ENCODE peak calls at places on chromosomes 4 and X, in ten cellular contexts. One of them, this sample, is unnamed.

GRCh38 chr4:111391864-111392263 is 753.4 kb upstream of the FAM241A start:
- DNase-seq in keratinocyte: no peak
- DNase-seq in Peyer's patch: no peak
- DNase-seq in suprapubic skin: no peak
- DNase-seq in AG04450: no peak
- DNase-seq in ovary: no peak
- DNase-seq in hepatocyte: no peak
- DNase-seq in sigmoid colon: no peak
- DNase-seq in cardiac muscle cell: no peak
- DNase-seq in neural progenitor cell: no peak
- DNase-seq in this sample: no peak

GRCh38 chrX:46324166-46324565 is 221.1 kb downstream of the ZNF674 start:
- DNase-seq in hepatocyte: no peak
- DNase-seq in Peyer's patch: no peak
- DNase-seq in ovary: no peak
- DNase-seq in keratinocyte: no peak
- DNase-seq in suprapubic skin: no peak
- DNase-seq in cardiac muscle cell: no peak
- DNase-seq in neural progenitor cell: no peak
- DNase-seq in AG04450: no peak
- DNase-seq in sigmoid colon: no peak
- DNase-seq in this sample: no peak

GRCh38 chr4:117326091-117326490 is 240.7 kb upstream of the TRAM1L1 start:
- DNase-seq in sigmoid colon: no peak
- DNase-seq in cardiac muscle cell: no peak
- DNase-seq in keratinocyte: no peak
- DNase-seq in AG04450: no peak
- DNase-seq in ovary: no peak
- DNase-seq in Peyer's patch: no peak
- DNase-seq in neural progenitor cell: no peak
- DNase-seq in suprapubic skin: no peak
- DNase-seq in hepatocyte: no peak
- DNase-seq in this sample: no peak

GRCh38 chr4:56786955-56787354 is 34.5 kb downstream of the SPINK2 start:
- DNase-seq in hepatocyte: peak; percentile 69
- DNase-seq in sigmoid colon: peak; percentile 88
- DNase-seq in AG04450: peak; percentile 87
- DNase-seq in suprapubic skin: no peak
- DNase-seq in Peyer's patch: peak; percentile 70
- DNase-seq in keratinocyte: no peak
- DNase-seq in ovary: peak; percentile 53
- DNase-seq in cardiac muscle cell: peak; percentile 86
- DNase-seq in neural progenitor cell: peak; percentile 9
- DNase-seq in this sample: no peak

GRCh38 chrX:14872355-14872754 is 514 bp downstream of the FANCB start:
- DNase-seq in Peyer's patch: no peak
- DNase-seq in suprapubic skin: no peak
- DNase-seq in sigmoid colon: no peak
- DNase-seq in ovary: no peak
- DNase-seq in cardiac muscle cell: no peak
- DNase-seq in keratinocyte: no peak
- DNase-seq in AG04450: no peak
- DNase-seq in hepatocyte: no peak
- DNase-seq in neural progenitor cell: no peak
- DNase-seq in this sample: no peak

GRCh38 chr4:127995776-127996175 is 30.6 kb downstream of the ABHD18 start:
- DNase-seq in AG04450: no peak
- DNase-seq in sigmoid colon: no peak
- DNase-seq in cardiac muscle cell: no peak
- DNase-seq in keratinocyte: peak; percentile 19
- DNase-seq in Peyer's patch: no peak
- DNase-seq in neural progenitor cell: no peak
- DNase-seq in ovary: no peak
- DNase-seq in suprapubic skin: no peak
- DNase-seq in hepatocyte: no peak
- DNase-seq in this sample: no peak

GRCh38 chrX:16511776-16512400 is 138.1 kb upstream of the S100G start:
- DNase-seq in keratinocyte: no peak
- DNase-seq in hepatocyte: peak; percentile 67
- DNase-seq in AG04450: no peak
- DNase-seq in suprapubic skin: no peak
- DNase-seq in cardiac muscle cell: peak; percentile 42
- DNase-seq in Peyer's patch: no peak
- DNase-seq in neural progenitor cell: no peak
- DNase-seq in ovary: no peak
- DNase-seq in sigmoid colon: no peak
- DNase-seq in this sample: no peak

GRCh38 chrX:17613979-17614572 is 123.2 kb upstream of the SCML1 start:
- DNase-seq in suprapubic skin: no peak
- DNase-seq in ovary: no peak
- DNase-seq in AG04450: no peak
- DNase-seq in sigmoid colon: no peak
- DNase-seq in hepatocyte: no peak
- DNase-seq in cardiac muscle cell: peak; percentile 40
- DNase-seq in keratinocyte: no peak
- DNase-seq in neural progenitor cell: no peak
- DNase-seq in Peyer's patch: no peak
- DNase-seq in this sample: no peak

GRCh38 chr4:100984901-100985300 is 362.4 kb downstream of the PPP3CA start:
- DNase-seq in suprapubic skin: no peak
- DNase-seq in neural progenitor cell: no peak
- DNase-seq in Peyer's patch: no peak
- DNase-seq in cardiac muscle cell: peak; percentile 61
- DNase-seq in ovary: no peak
- DNase-seq in hepatocyte: no peak
- DNase-seq in keratinocyte: no peak
- DNase-seq in AG04450: peak; percentile 8
- DNase-seq in sigmoid colon: no peak
- DNase-seq in this sample: no peak

GRCh38 chrX:18210470-18210869 is 10.2 kb downstream of the BEND2 start:
- DNase-seq in Peyer's patch: no peak
- DNase-seq in keratinocyte: no peak
- DNase-seq in sigmoid colon: no peak
- DNase-seq in hepatocyte: no peak
- DNase-seq in suprapubic skin: no peak
- DNase-seq in ovary: no peak
- DNase-seq in AG04450: no peak
- DNase-seq in neural progenitor cell: no peak
- DNase-seq in cardiac muscle cell: peak; percentile 2
- DNase-seq in this sample: peak; percentile 6

GRCh38 chrX:153642655-153643430 is 4.2 kb upstream of the DUSP9 start:
- DNase-seq in AG04450: no peak
- DNase-seq in keratinocyte: no peak
- DNase-seq in sigmoid colon: no peak
- DNase-seq in hepatocyte: no peak
- DNase-seq in suprapubic skin: no peak
- DNase-seq in neural progenitor cell: no peak
- DNase-seq in Peyer's patch: peak; percentile 37
- DNase-seq in ovary: no peak
- DNase-seq in cardiac muscle cell: no peak
- DNase-seq in this sample: no peak

GRCh38 chrX:111095974-111096870 is at the start of gene PAK3:
- DNase-seq in keratinocyte: no peak
- DNase-seq in neural progenitor cell: peak; percentile 79
- DNase-seq in ovary: peak; percentile 70
- DNase-seq in suprapubic skin: peak; percentile 77
- DNase-seq in sigmoid colon: peak; percentile 84
- DNase-seq in cardiac muscle cell: peak; percentile 57
- DNase-seq in AG04450: peak; percentile 8
- DNase-seq in Peyer's patch: peak; percentile 50
- DNase-seq in hepatocyte: peak; percentile 66
- DNase-seq in this sample: no peak

DNA sequence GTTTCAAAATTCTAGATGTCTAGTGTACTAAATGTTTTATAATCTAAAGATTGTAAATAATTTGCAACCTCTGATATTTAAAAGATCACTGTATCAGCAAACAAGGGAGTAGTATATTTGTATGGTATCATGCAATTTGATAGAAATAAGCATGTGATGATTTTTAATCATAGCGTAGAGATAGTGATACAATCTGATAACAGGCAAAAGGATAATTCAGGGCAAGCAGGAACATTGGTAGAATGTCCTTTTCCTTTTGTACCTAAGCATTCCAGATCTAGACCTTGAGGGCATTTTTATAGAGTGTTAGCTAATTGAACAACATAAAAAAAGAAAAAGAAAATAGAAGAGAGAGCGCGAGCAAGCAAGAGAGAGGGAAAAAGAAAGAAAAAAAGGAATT is 1.4 kb downstream of the ANK2 start:
- DNase-seq in cardiac muscle cell: no peak
- DNase-seq in neural progenitor cell: no peak
- DNase-seq in sigmoid colon: no peak
- DNase-seq in keratinocyte: no peak
- DNase-seq in ovary: no peak
- DNase-seq in AG04450: no peak
- DNase-seq in hepatocyte: no peak
- DNase-seq in suprapubic skin: no peak
- DNase-seq in Peyer's patch: no peak
- DNase-seq in this sample: no peak
- H3K4me3 ChIP-seq in cardiac muscle cell: no peak overlapping the region
- H3K4me3 ChIP-seq in neural progenitor cell: peak overlapping the region; percentile 85
- H3K4me3 ChIP-seq in sigmoid colon: peak overlapping the region; percentile 40
- H3K4me3 ChIP-seq in keratinocyte: no peak overlapping the region
- H3K4me3 ChIP-seq in ovary: no peak overlapping the region
- H3K4me3 ChIP-seq in AG04450: no peak overlapping the region
- H3K4me3 ChIP-seq in hepatocyte: no peak overlapping the region
- H3K4me3 ChIP-seq in suprapubic skin: no peak overlapping the region
- H3K4me3 ChIP-seq in Peyer's patch: no peak overlapping the region
- H3K4me3 ChIP-seq in this sample: no peak overlapping the region

GRCh38 chrX:131703646-131704045 is 159.8 kb downstream of the OR13H1 start:
- DNase-seq in AG04450: no peak
- DNase-seq in ovary: peak; percentile 31
- DNase-seq in hepatocyte: peak; percentile 13
- DNase-seq in neural progenitor cell: no peak
- DNase-seq in cardiac muscle cell: no peak
- DNase-seq in sigmoid colon: no peak
- DNase-seq in keratinocyte: no peak
- DNase-seq in suprapubic skin: no peak
- DNase-seq in Peyer's patch: no peak
- DNase-seq in this sample: no peak

GRCh38 chrX:131709553-131709952 is 165.7 kb downstream of the OR13H1 start:
- DNase-seq in ovary: no peak
- DNase-seq in Peyer's patch: no peak
- DNase-seq in keratinocyte: no peak
- DNase-seq in neural progenitor cell: no peak
- DNase-seq in AG04450: no peak
- DNase-seq in cardiac muscle cell: no peak
- DNase-seq in sigmoid colon: no peak
- DNase-seq in suprapubic skin: no peak
- DNase-seq in hepatocyte: no peak
- DNase-seq in this sample: no peak

DNA sequence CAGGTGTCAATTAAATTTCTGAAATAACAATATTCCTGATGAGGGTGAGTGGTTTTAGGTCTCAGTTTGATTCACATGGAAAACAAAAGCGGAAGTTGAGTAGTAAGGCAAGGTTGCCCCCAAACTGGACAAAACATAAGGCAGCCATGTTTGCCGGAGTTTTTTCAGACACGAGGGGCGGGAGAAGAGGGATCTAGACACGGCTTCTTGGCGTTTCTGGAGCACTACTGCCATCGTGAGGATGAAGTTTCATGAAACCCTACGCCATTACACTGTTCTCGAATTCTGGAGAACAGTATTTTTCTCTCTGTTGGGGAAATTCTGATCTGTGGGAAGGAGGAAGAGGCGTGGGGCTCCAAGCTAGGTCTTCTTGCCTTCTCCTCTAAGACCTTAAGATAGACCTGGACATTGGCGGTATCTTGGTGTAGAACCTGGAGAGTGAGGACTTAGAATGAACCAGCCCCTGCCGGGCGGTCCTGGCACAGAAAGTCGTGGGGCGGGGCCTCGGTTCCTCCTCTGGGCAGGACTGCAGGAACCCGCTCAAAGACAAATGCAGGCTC is 160.3 kb downstream of the OR13H1 start:
- DNase-seq in sigmoid colon: peak; percentile 96
- DNase-seq in ovary: peak; percentile 97
- DNase-seq in AG04450: no peak
- DNase-seq in suprapubic skin: no peak
- DNase-seq in Peyer's patch: peak; percentile 97
- DNase-seq in cardiac muscle cell: no peak
- DNase-seq in keratinocyte: no peak
- DNase-seq in neural progenitor cell: no peak
- DNase-seq in hepatocyte: no peak
- DNase-seq in this sample: peak; percentile 78
- TF ChIP-seq CTCF in sigmoid colon: peak; percentile 80
- TF ChIP-seq CTCF in ovary: peak; percentile 74
- TF ChIP-seq CTCF in AG04450: no peak
- TF ChIP-seq CTCF in suprapubic skin: peak; percentile 63
- TF ChIP-seq CTCF in Peyer's patch: peak; percentile 79
- TF ChIP-seq CTCF in cardiac muscle cell: no peak
- TF ChIP-seq CTCF in keratinocyte: peak; percentile 46
- TF ChIP-seq CTCF in neural progenitor cell: no peak
- TF ChIP-seq CTCF in hepatocyte: no peak
- TF ChIP-seq CTCF in this sample: peak; percentile 50

DNA sequence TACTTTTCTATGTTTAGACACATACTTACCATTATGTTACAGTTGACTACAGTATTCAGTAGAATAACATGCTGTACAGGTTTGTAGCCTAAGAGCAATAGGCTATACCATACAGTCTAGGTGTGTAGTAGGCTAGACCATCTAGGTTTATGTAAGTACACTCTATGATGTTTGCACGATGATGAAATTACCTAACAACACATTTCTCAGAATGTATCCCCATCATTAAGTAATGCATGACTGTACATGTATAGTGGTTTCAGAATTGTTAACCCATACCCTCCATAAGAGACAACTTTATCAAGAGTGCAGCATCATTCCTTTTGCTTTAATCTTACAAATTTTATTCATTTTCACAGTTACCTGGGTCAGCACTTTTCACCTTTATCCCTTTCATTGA is 126.8 kb downstream of the CLCN5 start:
- DNase-seq in cardiac muscle cell: no peak
- DNase-seq in Peyer's patch: no peak
- DNase-seq in ovary: no peak
- DNase-seq in sigmoid colon: no peak
- DNase-seq in AG04450: no peak
- DNase-seq in suprapubic skin: no peak
- DNase-seq in hepatocyte: no peak
- DNase-seq in neural progenitor cell: no peak
- DNase-seq in keratinocyte: no peak
- DNase-seq in this sample: no peak
- H3K4me3 ChIP-seq in cardiac muscle cell: no peak overlapping the region
- H3K4me3 ChIP-seq in Peyer's patch: no peak overlapping the region
- H3K4me3 ChIP-seq in ovary: no peak overlapping the region
- H3K4me3 ChIP-seq in sigmoid colon: no peak overlapping the region
- H3K4me3 ChIP-seq in AG04450: no peak overlapping the region
- H3K4me3 ChIP-seq in suprapubic skin: no peak overlapping the region
- H3K4me3 ChIP-seq in hepatocyte: no peak overlapping the region
- H3K4me3 ChIP-seq in neural progenitor cell: no peak overlapping the region
- H3K4me3 ChIP-seq in keratinocyte: no peak overlapping the region
- H3K4me3 ChIP-seq in this sample: no peak overlapping the region

DNA sequence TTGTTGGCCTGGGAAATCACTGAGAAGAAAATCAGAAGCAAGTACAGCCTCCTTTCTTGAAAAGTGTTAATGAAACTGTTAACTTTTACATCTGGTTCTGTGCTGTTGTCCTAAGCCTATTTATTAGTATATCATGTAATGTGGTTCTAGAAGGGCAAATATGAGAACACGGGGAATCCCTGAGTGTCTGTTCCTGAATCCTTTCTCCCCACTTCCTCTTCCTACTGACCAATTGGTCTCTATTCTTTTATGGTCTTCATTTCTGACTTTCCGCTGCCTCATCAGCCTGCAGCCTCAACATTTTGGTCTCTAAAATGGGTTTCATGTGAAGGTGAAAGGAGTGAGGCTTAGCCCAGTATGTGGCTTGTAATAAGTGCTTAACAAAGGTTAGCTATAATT is 159.9 kb upstream of the MAMLD1 start:
- DNase-seq in neural progenitor cell: no peak
- DNase-seq in keratinocyte: no peak
- DNase-seq in cardiac muscle cell: no peak
- DNase-seq in suprapubic skin: no peak
- DNase-seq in AG04450: no peak
- DNase-seq in hepatocyte: no peak
- DNase-seq in ovary: no peak
- DNase-seq in sigmoid colon: no peak
- DNase-seq in Peyer's patch: no peak
- DNase-seq in this sample: peak; percentile 15
- TF ChIP-seq CTCF in neural progenitor cell: no peak
- TF ChIP-seq CTCF in keratinocyte: no peak
- TF ChIP-seq CTCF in cardiac muscle cell: no peak
- TF ChIP-seq CTCF in suprapubic skin: no peak
- TF ChIP-seq CTCF in AG04450: no peak
- TF ChIP-seq CTCF in hepatocyte: no peak
- TF ChIP-seq CTCF in ovary: no peak
- TF ChIP-seq CTCF in sigmoid colon: no peak
- TF ChIP-seq CTCF in Peyer's patch: no peak
- TF ChIP-seq CTCF in this sample: no peak

This sample was measured in LNCaP clone FGC.